ENCODE peak calls at places on chromosomes 16 and 17, in nine cellular contexts. X is transverse colon; G is GM03348; K is mucosa of descending colon; A is activated effector memory CD4-positive, alpha-beta T cell treated with Interleukin-2 at 50 U/mL for 16 hours; W is NCI-H510A; Z is stimulated activated CD4-positive, alpha-beta T cell treated with anti-CD3 and anti-CD28 coated beads, Interleukin-15, amount 100 ng/mL, for 48 hours; N is left ventricle myocardium inferior; U is A549. H is an unnamed sample.

GRCh38 chr17:64112978-64113377 is 17.0 kb downstream of the ERN1 start:
- DNase-seq in X (no peak), G (no peak), K (no peak), A (no peak), W (no peak), Z (no peak), N (no peak), U (no peak), H (no peak)

GRCh38 chr16:84650062-84650991 is 2.0 kb downstream of the KLHL36 start:
- DNase-seq in X (no peak), G (peak), K (no peak), A (no peak), W (no peak), Z (no peak), N (no peak), U (peak), H (peak)

GRCh38 chr17:28725660-28726395 is at the start of gene TLCD1:
- DNase-seq in X (peak), G (peak), K (peak), A (peak), W (peak), Z (no peak), N (peak), U (peak), H (peak)

GRCh38 chr16:56356276-56357241 is 68.8 kb downstream of the AMFR start:
- DNase-seq in X (peak), G (peak), K (peak), A (peak), W (peak), Z (peak), N (peak), U (peak), H (peak)

GRCh38 chr16:66152841-66153525 is 213.5 kb upstream of the CDH5 start:
- DNase-seq in X (no peak), G (peak), K (no peak), A (no peak), W (no peak), Z (no peak), N (no peak), U (no peak), H (no peak)

GRCh38 chr17:17783825-17784598 is 52.8 kb downstream of the SREBF1 start:
- DNase-seq in X (peak), G (peak), K (peak), A (no peak), W (no peak), Z (no peak), N (peak), U (no peak), H (no peak)

GRCh38 chr17:71740866-71741265 is 380.0 kb upstream of the SOX9 start:
- DNase-seq in X (no peak), G (no peak), K (no peak), A (no peak), W (no peak), Z (no peak), N (no peak), U (no peak), H (no peak)

GRCh38 chr16:51968756-51969155 is 578.2 kb downstream of the TOX3 start:
- DNase-seq in X (no peak), G (peak), K (no peak), A (no peak), W (no peak), Z (no peak), N (no peak), U (no peak), H (no peak)

GRCh38 chr17:77279448-77280303 is 138.9 kb downstream of the SEC14L1 start:
- DNase-seq in X (peak), G (no peak), K (peak), A (no peak), W (no peak), Z (no peak), N (no peak), U (no peak), H (peak)

GRCh38 chr17:33302394-33302793 is 9.3 kb upstream of the ASIC2 start:
- DNase-seq in X (no peak), G (no peak), K (no peak), A (no peak), W (no peak), Z (no peak), N (no peak), U (no peak), H (no peak)

GRCh38 chr17:31580331-31581021 is 189.0 kb downstream of the RAB11FIP4 start:
- DNase-seq in X (no peak), G (peak), K (no peak), A (no peak), W (no peak), Z (no peak), N (no peak), U (no peak), H (peak)

GRCh38 chr16:22423716-22424115 is 49.3 kb upstream of the CDR2 start:
- DNase-seq in X (no peak), G (no peak), K (no peak), A (no peak), W (no peak), Z (no peak), N (no peak), U (no peak), H (no peak)

GRCh38 chr16:10878644-10879498 is 1.9 kb downstream of the CIITA start:
- DNase-seq in X (peak), G (peak), K (peak), A (no peak), W (no peak), Z (no peak), N (peak), U (no peak), H (peak)

GRCh38 chr16:73253922-73254480 is 206.1 kb upstream of the ZFHX3 start:
- DNase-seq in X (no peak), G (no peak), K (no peak), A (no peak), W (no peak), Z (no peak), N (no peak), U (no peak), H (no peak)

GRCh38 chr17:65495255-65496060 is 66.0 kb downstream of the AXIN2 start:
- DNase-seq in X (peak), G (no peak), K (peak), A (peak), W (peak), Z (no peak), N (no peak), U (no peak), H (no peak)

GRCh38 chr17:68686108-68686988 is 85.2 kb upstream of the FAM20A start:
- DNase-seq in X (no peak), G (no peak), K (no peak), A (no peak), W (no peak), Z (no peak), N (no peak), U (no peak), H (no peak)

GRCh38 chr16:80055831-80056230 is 455.3 kb upstream of the MAF start:
- DNase-seq in X (no peak), G (no peak), K (no peak), A (no peak), W (no peak), Z (no peak), N (no peak), U (no peak), H (no peak)

GRCh38 chr17:31629696-31630470 is 229.2 kb downstream of the COPRS start:
- DNase-seq in X (no peak), G (peak), K (no peak), A (no peak), W (no peak), Z (no peak), N (no peak), U (no peak), H (no peak)

GRCh38 chr17:5128905-5129535 is 13.2 kb downstream of the USP6 start:
- DNase-seq in X (no peak), G (no peak), K (no peak), A (no peak), W (no peak), Z (no peak), N (no peak), U (no peak), H (no peak)

GRCh38 chr16:86585821-86586611 is 7.7 kb downstream of the FOXL1 start:
- DNase-seq in X (no peak), G (peak), K (no peak), A (no peak), W (no peak), Z (no peak), N (no peak), U (no peak), H (no peak)

GRCh38 chr16:63461248-63461841 is 1425.1 kb upstream of the CDH8 start:
- DNase-seq in X (no peak), G (peak), K (no peak), A (no peak), W (no peak), Z (no peak), N (no peak), U (no peak), H (peak)

GRCh38 chr16:17434006-17434405 is 36.8 kb downstream of the XYLT1 start:
- DNase-seq in X (no peak), G (no peak), K (no peak), A (no peak), W (no peak), Z (no peak), N (peak), U (no peak), H (no peak)

GRCh38 chr17:47192549-47192948 is 3.5 kb upstream of the CDC27 start:
- DNase-seq in X (no peak), G (peak), K (no peak), A (no peak), W (peak), Z (no peak), N (no peak), U (no peak), H (no peak)

GRCh38 chr17:2705263-2705662 is 6.3 kb downstream of the CLUH start:
- DNase-seq in X (no peak), G (no peak), K (peak), A (no peak), W (no peak), Z (no peak), N (no peak), U (no peak), H (no peak)

GRCh38 chr17:13306310-13306962 is 288.6 kb upstream of the ELAC2 start:
- DNase-seq in X (no peak), G (peak), K (no peak), A (no peak), W (no peak), Z (no peak), N (no peak), U (peak), H (peak)